ENCODE peak calls at places on chromosomes 16 and 17, in eight cellular contexts. One of them, this sample, is unnamed.

GRCh38 chr17:81322271-81323082 is 27.4 kb upstream of the SLC38A10 start:
- DNase-seq in CD8-positive, alpha-beta memory T cell: no peak
- DNase-seq in fibroblast of villous mesenchyme: no peak
- DNase-seq in left ventricle myocardium inferior: no peak
- DNase-seq in upper lobe of right lung: no peak
- DNase-seq in NT2/D1: no peak
- DNase-seq in retinal pigment epithelial cell: no peak
- DNase-seq in tibial nerve: no peak
- DNase-seq in this sample: no peak

GRCh38 chr17:59299400-59300092 is 31.9 kb upstream of the YPEL2 start:
- DNase-seq in CD8-positive, alpha-beta memory T cell: no peak
- DNase-seq in fibroblast of villous mesenchyme: no peak
- DNase-seq in left ventricle myocardium inferior: no peak
- DNase-seq in upper lobe of right lung: no peak
- DNase-seq in NT2/D1: no peak
- DNase-seq in retinal pigment epithelial cell: no peak
- DNase-seq in tibial nerve: no peak
- DNase-seq in this sample: peak; percentile 76

GRCh38 chr17:82544431-82545070 is 25.0 kb downstream of the FOXK2 start:
- DNase-seq in CD8-positive, alpha-beta memory T cell: no peak
- DNase-seq in fibroblast of villous mesenchyme: peak; percentile 60
- DNase-seq in left ventricle myocardium inferior: peak; percentile 60
- DNase-seq in upper lobe of right lung: no peak
- DNase-seq in NT2/D1: no peak
- DNase-seq in retinal pigment epithelial cell: no peak
- DNase-seq in tibial nerve: no peak
- DNase-seq in this sample: no peak

GRCh38 chr16:54034684-54035083 is 251.9 kb downstream of the IRX3 start:
- DNase-seq in CD8-positive, alpha-beta memory T cell: no peak
- DNase-seq in fibroblast of villous mesenchyme: no peak
- DNase-seq in left ventricle myocardium inferior: no peak
- DNase-seq in upper lobe of right lung: no peak
- DNase-seq in NT2/D1: no peak
- DNase-seq in retinal pigment epithelial cell: no peak
- DNase-seq in tibial nerve: no peak
- DNase-seq in this sample: no peak

GRCh38 chr17:47987240-47987835 is 16.4 kb downstream of the CDK5RAP3 start:
- DNase-seq in CD8-positive, alpha-beta memory T cell: peak; percentile 30
- DNase-seq in fibroblast of villous mesenchyme: no peak
- DNase-seq in left ventricle myocardium inferior: no peak
- DNase-seq in upper lobe of right lung: no peak
- DNase-seq in NT2/D1: no peak
- DNase-seq in retinal pigment epithelial cell: no peak
- DNase-seq in tibial nerve: no peak
- DNase-seq in this sample: peak; percentile 61

GRCh38 chr16:56603589-56603988 is 4.8 kb upstream of the MT2A start:
- DNase-seq in CD8-positive, alpha-beta memory T cell: no peak
- DNase-seq in fibroblast of villous mesenchyme: peak; percentile 52
- DNase-seq in left ventricle myocardium inferior: peak; percentile 44
- DNase-seq in upper lobe of right lung: no peak
- DNase-seq in NT2/D1: no peak
- DNase-seq in retinal pigment epithelial cell: no peak
- DNase-seq in tibial nerve: no peak
- DNase-seq in this sample: no peak

GRCh38 chr16:83530293-83530692 is 277.5 kb upstream of the HSBP1 start:
- DNase-seq in CD8-positive, alpha-beta memory T cell: no peak
- DNase-seq in fibroblast of villous mesenchyme: no peak
- DNase-seq in left ventricle myocardium inferior: no peak
- DNase-seq in upper lobe of right lung: no peak
- DNase-seq in NT2/D1: no peak
- DNase-seq in retinal pigment epithelial cell: no peak
- DNase-seq in tibial nerve: no peak
- DNase-seq in this sample: no peak

GRCh38 chr17:46769531-46770438 is 48.7 kb downstream of the WNT3 start:
- DNase-seq in CD8-positive, alpha-beta memory T cell: no peak
- DNase-seq in fibroblast of villous mesenchyme: no peak
- DNase-seq in left ventricle myocardium inferior: no peak
- DNase-seq in upper lobe of right lung: no peak
- DNase-seq in NT2/D1: no peak
- DNase-seq in retinal pigment epithelial cell: no peak
- DNase-seq in tibial nerve: no peak
- DNase-seq in this sample: no peak

GRCh38 chr16:8848939-8849391 is 19.8 kb downstream of the CARHSP1 start:
- DNase-seq in CD8-positive, alpha-beta memory T cell: no peak
- DNase-seq in fibroblast of villous mesenchyme: peak; percentile 87
- DNase-seq in left ventricle myocardium inferior: no peak
- DNase-seq in upper lobe of right lung: no peak
- DNase-seq in NT2/D1: no peak
- DNase-seq in retinal pigment epithelial cell: no peak
- DNase-seq in tibial nerve: no peak
- DNase-seq in this sample: no peak

GRCh38 chr16:81885976-81886586 is 107.0 kb downstream of the PLCG2 start:
- DNase-seq in CD8-positive, alpha-beta memory T cell: no peak
- DNase-seq in fibroblast of villous mesenchyme: peak; percentile 28
- DNase-seq in left ventricle myocardium inferior: no peak
- DNase-seq in upper lobe of right lung: no peak
- DNase-seq in NT2/D1: no peak
- DNase-seq in retinal pigment epithelial cell: no peak
- DNase-seq in tibial nerve: no peak
- DNase-seq in this sample: no peak

GRCh38 chr16:71311553-71312158 is 22.5 kb upstream of the CMTR2 start:
- DNase-seq in CD8-positive, alpha-beta memory T cell: peak; percentile 52
- DNase-seq in fibroblast of villous mesenchyme: peak; percentile 11
- DNase-seq in left ventricle myocardium inferior: no peak
- DNase-seq in upper lobe of right lung: no peak
- DNase-seq in NT2/D1: peak; percentile 55
- DNase-seq in retinal pigment epithelial cell: no peak
- DNase-seq in tibial nerve: no peak
- DNase-seq in this sample: no peak

GRCh38 chr16:81650982-81651562 is 128.0 kb upstream of the PLCG2 start:
- DNase-seq in CD8-positive, alpha-beta memory T cell: no peak
- DNase-seq in fibroblast of villous mesenchyme: peak; percentile 60
- DNase-seq in left ventricle myocardium inferior: peak; percentile 78
- DNase-seq in upper lobe of right lung: peak; percentile 81
- DNase-seq in NT2/D1: no peak
- DNase-seq in retinal pigment epithelial cell: no peak
- DNase-seq in tibial nerve: peak; percentile 66
- DNase-seq in this sample: no peak

GRCh38 chr17:40828454-40829039 is 6.1 kb upstream of the KRT10 start:
- DNase-seq in CD8-positive, alpha-beta memory T cell: no peak
- DNase-seq in fibroblast of villous mesenchyme: no peak
- DNase-seq in left ventricle myocardium inferior: no peak
- DNase-seq in upper lobe of right lung: no peak
- DNase-seq in NT2/D1: no peak
- DNase-seq in retinal pigment epithelial cell: no peak
- DNase-seq in tibial nerve: no peak
- DNase-seq in this sample: no peak

GRCh38 chr17:80364091-80364691 is 50.8 kb upstream of the ENDOV start:
- DNase-seq in CD8-positive, alpha-beta memory T cell: no peak
- DNase-seq in fibroblast of villous mesenchyme: peak; percentile 3
- DNase-seq in left ventricle myocardium inferior: no peak
- DNase-seq in upper lobe of right lung: no peak
- DNase-seq in NT2/D1: no peak
- DNase-seq in retinal pigment epithelial cell: no peak
- DNase-seq in tibial nerve: no peak
- DNase-seq in this sample: no peak

GRCh38 chr16:35798885-35799426 is 2339.5 kb downstream of the TP53TG3F start:
- DNase-seq in CD8-positive, alpha-beta memory T cell: no peak
- DNase-seq in fibroblast of villous mesenchyme: no peak
- DNase-seq in left ventricle myocardium inferior: peak; percentile 69
- DNase-seq in upper lobe of right lung: peak; percentile 33
- DNase-seq in NT2/D1: no peak
- DNase-seq in retinal pigment epithelial cell: no peak
- DNase-seq in tibial nerve: no peak
- DNase-seq in this sample: peak; percentile 47

GRCh38 chr17:52049051-52049450 is 109.5 kb downstream of the CA10 start:
- DNase-seq in CD8-positive, alpha-beta memory T cell: no peak
- DNase-seq in fibroblast of villous mesenchyme: no peak
- DNase-seq in left ventricle myocardium inferior: no peak
- DNase-seq in upper lobe of right lung: no peak
- DNase-seq in NT2/D1: no peak
- DNase-seq in retinal pigment epithelial cell: no peak
- DNase-seq in tibial nerve: no peak
- DNase-seq in this sample: no peak

GRCh38 chr17:63171428-63172205 is 205.6 kb downstream of the TANC2 start:
- DNase-seq in CD8-positive, alpha-beta memory T cell: no peak
- DNase-seq in fibroblast of villous mesenchyme: peak; percentile 23
- DNase-seq in left ventricle myocardium inferior: no peak
- DNase-seq in upper lobe of right lung: no peak
- DNase-seq in NT2/D1: no peak
- DNase-seq in retinal pigment epithelial cell: peak; percentile 85
- DNase-seq in tibial nerve: no peak
- DNase-seq in this sample: no peak

GRCh38 chr16:85984947-85985451 is 86.0 kb downstream of the IRF8 start:
- DNase-seq in CD8-positive, alpha-beta memory T cell: no peak
- DNase-seq in fibroblast of villous mesenchyme: no peak
- DNase-seq in left ventricle myocardium inferior: no peak
- DNase-seq in upper lobe of right lung: no peak
- DNase-seq in NT2/D1: no peak
- DNase-seq in retinal pigment epithelial cell: no peak
- DNase-seq in tibial nerve: no peak
- DNase-seq in this sample: no peak
- H3K4me3 ChIP-seq in CD8-positive, alpha-beta memory T cell: no peak overlapping the region
- H3K4me3 ChIP-seq in fibroblast of villous mesenchyme: no peak overlapping the region
- H3K4me3 ChIP-seq in left ventricle myocardium inferior: no peak overlapping the region
- H3K4me3 ChIP-seq in upper lobe of right lung: no peak overlapping the region
- H3K4me3 ChIP-seq in NT2/D1: no peak overlapping the region
- H3K4me3 ChIP-seq in retinal pigment epithelial cell: no peak overlapping the region
- H3K4me3 ChIP-seq in tibial nerve: no peak overlapping the region
- H3K4me3 ChIP-seq in this sample: no peak overlapping the region

GRCh38 chr16:25855063-25855462 is 163.3 kb downstream of the HS3ST4 start:
- DNase-seq in CD8-positive, alpha-beta memory T cell: no peak
- DNase-seq in fibroblast of villous mesenchyme: no peak
- DNase-seq in left ventricle myocardium inferior: no peak
- DNase-seq in upper lobe of right lung: no peak
- DNase-seq in NT2/D1: peak; percentile 68
- DNase-seq in retinal pigment epithelial cell: no peak
- DNase-seq in tibial nerve: no peak
- DNase-seq in this sample: no peak
- H3K4me3 ChIP-seq in CD8-positive, alpha-beta memory T cell: no peak overlapping the region
- H3K4me3 ChIP-seq in fibroblast of villous mesenchyme: no peak overlapping the region
- H3K4me3 ChIP-seq in left ventricle myocardium inferior: no peak overlapping the region
- H3K4me3 ChIP-seq in upper lobe of right lung: no peak overlapping the region
- H3K4me3 ChIP-seq in NT2/D1: no peak overlapping the region
- H3K4me3 ChIP-seq in retinal pigment epithelial cell: no peak overlapping the region
- H3K4me3 ChIP-seq in tibial nerve: no peak overlapping the region
- H3K4me3 ChIP-seq in this sample: no peak overlapping the region

GRCh38 chr17:78884876-78885667 is 17.9 kb downstream of the CEP295NL start:
- DNase-seq in CD8-positive, alpha-beta memory T cell: no peak
- DNase-seq in fibroblast of villous mesenchyme: no peak
- DNase-seq in left ventricle myocardium inferior: no peak
- DNase-seq in upper lobe of right lung: no peak
- DNase-seq in NT2/D1: no peak
- DNase-seq in retinal pigment epithelial cell: no peak
- DNase-seq in tibial nerve: no peak
- DNase-seq in this sample: no peak

GRCh38 chr17:78883090-78883532 is 19.9 kb downstream of the CEP295NL start:
- DNase-seq in CD8-positive, alpha-beta memory T cell: no peak
- DNase-seq in fibroblast of villous mesenchyme: peak; percentile 84
- DNase-seq in left ventricle myocardium inferior: peak; percentile 81
- DNase-seq in upper lobe of right lung: peak; percentile 87
- DNase-seq in NT2/D1: no peak
- DNase-seq in retinal pigment epithelial cell: peak; percentile 78
- DNase-seq in tibial nerve: peak; percentile 70
- DNase-seq in this sample: no peak

GRCh38 chr17:78882546-78883089 is 20.4 kb downstream of the CEP295NL start:
- DNase-seq in CD8-positive, alpha-beta memory T cell: no peak
- DNase-seq in fibroblast of villous mesenchyme: peak; percentile 39
- DNase-seq in left ventricle myocardium inferior: no peak
- DNase-seq in upper lobe of right lung: peak; percentile 72
- DNase-seq in NT2/D1: no peak
- DNase-seq in retinal pigment epithelial cell: no peak
- DNase-seq in tibial nerve: no peak
- DNase-seq in this sample: no peak

GRCh38 chr17:78884148-78884870 is 18.7 kb downstream of the CEP295NL start:
- DNase-seq in CD8-positive, alpha-beta memory T cell: no peak
- DNase-seq in fibroblast of villous mesenchyme: peak; percentile 37
- DNase-seq in left ventricle myocardium inferior: no peak
- DNase-seq in upper lobe of right lung: no peak
- DNase-seq in NT2/D1: no peak
- DNase-seq in retinal pigment epithelial cell: no peak
- DNase-seq in tibial nerve: no peak
- DNase-seq in this sample: no peak

GRCh38 chr17:78883533-78884131 is 19.4 kb downstream of the CEP295NL start:
- DNase-seq in CD8-positive, alpha-beta memory T cell: no peak
- DNase-seq in fibroblast of villous mesenchyme: peak; percentile 98
- DNase-seq in left ventricle myocardium inferior: peak; percentile 78
- DNase-seq in upper lobe of right lung: peak; percentile 80
- DNase-seq in NT2/D1: peak; percentile 54
- DNase-seq in retinal pigment epithelial cell: peak; percentile 99
- DNase-seq in tibial nerve: peak; percentile 83
- DNase-seq in this sample: no peak
- H3K4me3 ChIP-seq in CD8-positive, alpha-beta memory T cell: no peak overlapping the region
- H3K4me3 ChIP-seq in fibroblast of villous mesenchyme: peak overlapping the region; percentile 30
- H3K4me3 ChIP-seq in left ventricle myocardium inferior: peak overlapping the region; percentile 59
- H3K4me3 ChIP-seq in upper lobe of right lung: peak overlapping the region; percentile 19
- H3K4me3 ChIP-seq in NT2/D1: peak overlapping the region; percentile 20
- H3K4me3 ChIP-seq in retinal pigment epithelial cell: peak overlapping the region; percentile 26
- H3K4me3 ChIP-seq in tibial nerve: peak overlapping the region; percentile 24
- H3K4me3 ChIP-seq in this sample: no peak overlapping the region

DNA sequence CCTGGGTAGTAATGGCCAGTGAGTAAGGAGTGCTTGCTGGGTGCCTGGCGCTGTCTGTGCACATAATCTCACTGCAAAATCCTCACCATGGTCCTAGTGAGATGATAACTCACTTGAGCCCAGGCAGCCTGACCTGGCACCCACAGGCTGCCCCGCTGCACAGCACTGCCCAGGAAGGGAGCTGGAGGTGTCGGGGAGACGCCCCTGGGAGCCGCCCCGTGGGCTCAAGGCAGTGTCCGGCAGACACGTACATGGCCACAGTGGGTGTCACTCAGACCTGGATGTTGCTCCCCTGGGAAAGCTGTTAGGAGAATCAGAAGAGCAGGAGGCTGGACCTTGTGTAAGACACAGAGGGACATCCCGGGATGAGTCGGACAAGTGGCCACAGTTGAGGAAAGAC is 44.2 kb downstream of the BEAN1 start:
- DNase-seq in CD8-positive, alpha-beta memory T cell: no peak
- DNase-seq in fibroblast of villous mesenchyme: no peak
- DNase-seq in left ventricle myocardium inferior: no peak
- DNase-seq in upper lobe of right lung: no peak
- DNase-seq in NT2/D1: no peak
- DNase-seq in retinal pigment epithelial cell: no peak
- DNase-seq in tibial nerve: no peak
- DNase-seq in this sample: no peak
- H3K4me3 ChIP-seq in CD8-positive, alpha-beta memory T cell: no peak overlapping the region
- H3K4me3 ChIP-seq in fibroblast of villous mesenchyme: no peak overlapping the region
- H3K4me3 ChIP-seq in left ventricle myocardium inferior: no peak overlapping the region
- H3K4me3 ChIP-seq in upper lobe of right lung: no peak overlapping the region
- H3K4me3 ChIP-seq in NT2/D1: no peak overlapping the region
- H3K4me3 ChIP-seq in retinal pigment epithelial cell: no peak overlapping the region
- H3K4me3 ChIP-seq in tibial nerve: no peak overlapping the region
- H3K4me3 ChIP-seq in this sample: no peak overlapping the region

GRCh38 chr16:14418795-14419225 is 211.2 kb downstream of the PARN start:
- DNase-seq in CD8-positive, alpha-beta memory T cell: no peak
- DNase-seq in fibroblast of villous mesenchyme: peak; percentile 53
- DNase-seq in left ventricle myocardium inferior: peak; percentile 29
- DNase-seq in upper lobe of right lung: no peak
- DNase-seq in NT2/D1: no peak
- DNase-seq in retinal pigment epithelial cell: no peak
- DNase-seq in tibial nerve: no peak
- DNase-seq in this sample: peak; percentile 94
- H3K4me3 ChIP-seq in CD8-positive, alpha-beta memory T cell: no peak overlapping the region
- H3K4me3 ChIP-seq in fibroblast of villous mesenchyme: no peak overlapping the region
- H3K4me3 ChIP-seq in left ventricle myocardium inferior: peak overlapping the region; percentile 40
- H3K4me3 ChIP-seq in upper lobe of right lung: no peak overlapping the region
- H3K4me3 ChIP-seq in NT2/D1: no peak overlapping the region
- H3K4me3 ChIP-seq in retinal pigment epithelial cell: no peak overlapping the region
- H3K4me3 ChIP-seq in tibial nerve: no peak overlapping the region
- H3K4me3 ChIP-seq in this sample: no peak overlapping the region